ENCODE peak calls at places on chromosomes 11 and 22, in five cellular contexts. V is A549, N is GM12878, T is K562, L is HepG2. M is an unnamed sample.

GRCh38 chr11:47991894-47992293 is 11.5 kb downstream of the PTPRJ start:
- DNase-seq in L (no peak), T (no peak), V (no peak), N (no peak), M (no peak)

GRCh38 chr22:20249797-20250354 is 18.2 kb downstream of the RTN4R start:
- DNase-seq in N (no peak), V (no peak), T (no peak), L (no peak), M (no peak)

GRCh38 chr22:44024288-44024908 is at the start of gene PARVB:
- DNase-seq in N (no peak), T (no peak), L (no peak), V (no peak), M (peak)

GRCh38 chr11:34866375-34866774 is 49.8 kb downstream of the APIP start:
- DNase-seq in V (no peak), L (no peak), T (no peak), N (no peak), M (no peak)

GRCh38 chr11:81986556-81987161 is 747.0 kb downstream of the FAM181B start:
- DNase-seq in T (no peak), L (no peak), N (no peak), V (no peak), M (no peak)

GRCh38 chr11:66880484-66881211 is 23.8 kb downstream of the LRFN4 start:
- DNase-seq in L (no peak), T (no peak), V (no peak), N (no peak), M (peak)

GRCh38 chr11:134452026-134452848 is 40.2 kb upstream of the B3GAT1 start:
- DNase-seq in L (no peak), T (no peak), V (no peak), N (no peak), M (no peak)

GRCh38 chr11:706439-706956 is 467 bp downstream of the EPS8L2 start:
- DNase-seq in V (peak), N (no peak), T (peak), L (no peak), M (no peak)

GRCh38 chr11:27381238-27381666 is 18.2 kb upstream of the CCDC34 start:
- DNase-seq in L (no peak), T (no peak), N (no peak), V (no peak), M (no peak)

GRCh38 chr11:43557553-43558031 is 122.9 kb upstream of the HSD17B12 start:
- DNase-seq in T (no peak), N (no peak), V (no peak), L (no peak), M (peak)

GRCh38 chr11:85766801-85767200 is 44.1 kb downstream of the SYTL2 start:
- DNase-seq in N (no peak), T (no peak), L (no peak), V (no peak), M (no peak)

GRCh38 chr11:64251986-64252837 is 882 bp downstream of the PLCB3 start:
- DNase-seq in L (no peak), V (peak), T (peak), N (no peak), M (peak)

GRCh38 chr22:40509401-40510134 is 127.0 kb downstream of the MRTFA start:
- DNase-seq in V (no peak), T (no peak), N (no peak), L (no peak), M (no peak)

GRCh38 chr11:117143390-117143789 is 697 bp upstream of the PAFAH1B2 start:
- DNase-seq in N (no peak), T (peak), V (peak), L (no peak), M (peak)

GRCh38 chr11:64438986-64439771 is 80.2 kb downstream of the RPS6KA4 start:
- DNase-seq in L (no peak), N (no peak), T (no peak), V (no peak), M (peak)

GRCh38 chr11:6612816-6613136 is 760 bp upstream of the TAF10 start:
- DNase-seq in V (no peak), N (no peak), T (peak), L (peak), M (peak)

GRCh38 chr11:81772161-81772560 is 961.5 kb downstream of the FAM181B start:
- DNase-seq in T (no peak), N (no peak), L (no peak), V (no peak), M (peak)

GRCh38 chr11:83002047-83002446 is 69.7 kb downstream of the RAB30 start:
- DNase-seq in T (no peak), N (no peak), L (no peak), V (no peak), M (peak)

GRCh38 chr11:37595845-37596244 is 997.8 kb upstream of the RAG2 start:
- DNase-seq in T (no peak), V (no peak), N (no peak), L (no peak), M (no peak)

GRCh38 chr11:20612416-20612815 is 13.0 kb downstream of the SLC6A5 start:
- DNase-seq in L (no peak), N (no peak), V (no peak), T (no peak), M (no peak)

GRCh38 chr11:20611445-20611844 is 12.0 kb downstream of the SLC6A5 start:
- DNase-seq in L (no peak), N (no peak), V (no peak), T (no peak), M (no peak)

GRCh38 chr11:20611892-20612291 is 12.5 kb downstream of the SLC6A5 start:
- DNase-seq in T (no peak), V (no peak), L (peak), N (no peak), M (no peak)

GRCh38 chr11:20609727-20610707 is 10.6 kb downstream of the SLC6A5 start:
- DNase-seq in N (no peak), T (peak), L (peak), V (peak), M (peak)

GRCh38 chr11:20610825-20611224 is 11.4 kb downstream of the SLC6A5 start:
- DNase-seq in T (no peak), V (no peak), L (no peak), N (no peak), M (no peak)
- TF ChIP-seq JUNB in T (no peak), V (no peak), L (no peak), N (no peak), M (no peak)

GRCh38 chr11:70054020-70054419 is 24.1 kb upstream of the ANO1 start:
- DNase-seq in V (no peak), T (no peak), N (no peak), L (no peak), M (no peak)
- TF ChIP-seq JUNB in V (no peak), T (no peak), N (no peak), L (no peak), M (no peak)

GRCh38 chr11:122033193-122033592 is 82.8 kb downstream of the BLID start:
- DNase-seq in T (no peak), V (no peak), N (no peak), L (no peak), M (no peak)

GRCh38 chr11:122028561-122028960 is 87.5 kb downstream of the BLID start:
- DNase-seq in V (no peak), L (no peak), T (no peak), N (no peak), M (no peak)

GRCh38 chr11:122033631-122034030 is 82.4 kb downstream of the BLID start:
- DNase-seq in T (no peak), N (no peak), L (no peak), V (no peak), M (no peak)

GRCh38 chr11:122036022-122036421 is 80.0 kb downstream of the BLID start:
- DNase-seq in T (no peak), V (no peak), N (no peak), L (no peak), M (no peak)

GRCh38 chr11:122032317-122032716 is 83.7 kb downstream of the BLID start:
- DNase-seq in T (no peak), V (no peak), N (no peak), L (no peak), M (no peak)
- TF ChIP-seq JUNB in T (no peak), V (no peak), N (no peak), L (no peak), M (no peak)

DNA sequence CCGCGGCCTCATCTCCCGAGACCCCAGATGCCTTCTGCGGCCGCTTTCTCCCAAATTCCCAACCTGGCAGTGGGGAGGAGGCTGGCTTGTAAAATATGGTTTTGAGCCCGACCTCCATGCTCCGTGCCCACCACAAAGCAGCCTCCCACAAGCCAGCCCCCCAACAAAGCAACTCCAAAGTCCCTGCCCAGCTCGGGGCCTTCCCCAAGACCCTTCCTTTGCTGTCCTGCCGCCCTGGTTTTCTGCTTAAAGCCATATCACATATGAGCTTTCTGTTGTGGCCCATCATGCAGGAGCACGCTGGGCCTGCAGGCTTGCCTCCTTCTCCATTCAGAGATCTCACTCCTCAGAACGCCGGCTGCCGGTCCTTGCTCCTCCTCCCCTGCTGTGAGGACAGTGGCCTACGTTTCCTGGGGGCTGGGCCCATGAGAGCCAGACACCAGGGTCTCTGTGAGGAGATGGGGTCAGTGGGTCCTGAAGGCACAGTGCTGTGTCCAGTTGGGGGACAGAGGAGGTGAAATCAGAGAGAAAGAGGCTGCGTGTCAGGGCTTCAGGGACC is 680.0 kb downstream of the BRD1 start:
- DNase-seq in V (no peak), L (no peak), T (no peak), N (no peak), M (no peak)
- TF ChIP-seq JUNB in V (no peak), L (no peak), T (no peak), N (no peak), M (no peak)

GRCh38 chr22:45994516-45995404 is 17.8 kb upstream of the WNT7B start:
- DNase-seq in V (peak), T (peak), N (no peak), L (no peak), M (peak)
- TF ChIP-seq JUNB in V (no peak), T (no peak), N (no peak), L (no peak), M (no peak)